ENCODE peak calls at places on chromosomes 11 and 22, in nine cellular contexts. J, L, H, M, F, U, T, P and K are unnamed samples.

GRCh38 chr11:64278576-64279190 is 5.8 kb downstream of the BAD start:
- DNase-seq in J (no peak), L (no peak), H (no peak), M (no peak), F (no peak), U (no peak), T (no peak), P (no peak), K (no peak)

GRCh38 chr22:45580703-45581381 is 78.2 kb downstream of the FBLN1 start:
- DNase-seq in J (no peak), L (no peak), H (no peak), M (no peak), F (no peak), U (no peak), T (no peak), P (no peak), K (peak; percentile 62)

GRCh38 chr22:50727678-50728522 is 10.1 kb upstream of the ACR start:
- DNase-seq in J (no peak), L (no peak), H (no peak), M (no peak), F (no peak), U (no peak), T (no peak), P (no peak), K (no peak)

GRCh38 chr11:123653997-123654565 is 343 bp downstream of the SCN3B start:
- DNase-seq in J (no peak), L (no peak), H (peak; percentile 8), M (peak; percentile 11), F (no peak), U (no peak), T (peak; percentile 87), P (no peak), K (peak; percentile 34)

GRCh38 chr11:47354913-47355282 is 2.4 kb upstream of the MYBPC3 start:
- DNase-seq in J (no peak), L (no peak), H (no peak), M (no peak), F (no peak), U (no peak), T (peak; percentile 94), P (no peak), K (no peak)

GRCh38 chr11:3161720-3162409 is 3.2 kb downstream of the OSBPL5 start:
- DNase-seq in J (no peak), L (no peak), H (no peak), M (no peak), F (no peak), U (no peak), T (peak; percentile 23), P (no peak), K (no peak)

GRCh38 chr22:37120569-37121340 is 11.2 kb upstream of the TMPRSS6 start:
- DNase-seq in J (no peak), L (no peak), H (no peak), M (no peak), F (no peak), U (no peak), T (no peak), P (no peak), K (no peak)

GRCh38 chr11:46649180-46649738 is 31.9 kb downstream of the ATG13 start:
- DNase-seq in J (peak; percentile 92), L (no peak), H (no peak), M (no peak), F (no peak), U (no peak), T (no peak), P (no peak), K (peak; percentile 64)

GRCh38 chr11:85742873-85743275 is 56.9 kb upstream of the CCDC89 start:
- DNase-seq in J (no peak), L (no peak), H (no peak), M (no peak), F (no peak), U (no peak), T (no peak), P (no peak), K (no peak)

GRCh38 chr22:50705219-50705691 is 32.6 kb downstream of the SHANK3 start:
- DNase-seq in J (peak; percentile 63), L (no peak), H (no peak), M (peak; percentile 91), F (no peak), U (no peak), T (peak; percentile 98), P (no peak), K (peak; percentile 16)

GRCh38 chr11:92830382-92831148 is 138.9 kb upstream of the MTNR1B start:
- DNase-seq in J (no peak), L (no peak), H (no peak), M (peak; percentile 77), F (peak; percentile 76), U (no peak), T (no peak), P (no peak), K (no peak)

GRCh38 chr11:57315491-57315890 is 9.3 kb downstream of the TNKS1BP1 start:
- DNase-seq in J (no peak), L (no peak), H (no peak), M (no peak), F (peak; percentile 53), U (no peak), T (peak; percentile 77), P (no peak), K (no peak)

GRCh38 chr11:128231845-128232410 is 355.4 kb downstream of the ETS1 start:
- DNase-seq in J (no peak), L (no peak), H (no peak), M (no peak), F (no peak), U (no peak), T (no peak), P (no peak), K (no peak)

GRCh38 chr22:31241200-31241599 is 29.1 kb downstream of the LIMK2 start:
- DNase-seq in J (no peak), L (no peak), H (no peak), M (no peak), F (no peak), U (no peak), T (no peak), P (no peak), K (peak; percentile 16)

GRCh38 chr11:73072935-73073481 is 69.1 kb downstream of the FCHSD2 start:
- DNase-seq in J (no peak), L (no peak), H (no peak), M (peak; percentile 38), F (no peak), U (no peak), T (no peak), P (no peak), K (peak; percentile 11)

GRCh38 chr22:45131749-45132148 is 32.0 kb upstream of the NUP50 start:
- DNase-seq in J (peak; percentile 7), L (no peak), H (no peak), M (peak; percentile 12), F (no peak), U (no peak), T (no peak), P (no peak), K (no peak)

GRCh38 chr22:18156878-18157713 is 7.1 kb downstream of the USP18 start:
- DNase-seq in J (peak; percentile 66), L (peak; percentile 40), H (no peak), M (peak; percentile 5), F (peak; percentile 84), U (no peak), T (peak; percentile 91), P (peak; percentile 16), K (peak; percentile 97)

GRCh38 chr11:32892355-32893090 is at the start of gene QSER1:
- DNase-seq in J (peak; percentile 75), L (peak; percentile 66), H (peak; percentile 62), M (peak; percentile 68), F (peak; percentile 82), U (peak; percentile 28), T (peak; percentile 94), P (peak; percentile 68), K (peak; percentile 60)

GRCh38 chr11:131691558-131692041 is 321.2 kb downstream of the NTM start:
- DNase-seq in J (no peak), L (peak; percentile 18), H (no peak), M (peak; percentile 60), F (no peak), U (no peak), T (peak; percentile 98), P (no peak), K (peak; percentile 39)

GRCh38 chr22:20218981-20219380 is 49.1 kb downstream of the RTN4R start:
- DNase-seq in J (no peak), L (no peak), H (no peak), M (no peak), F (no peak), U (no peak), T (no peak), P (no peak), K (no peak)

GRCh38 chr11:117180661-117181585 is 2.4 kb downstream of the SIDT2 start:
- DNase-seq in J (peak; percentile 79), L (peak; percentile 67), H (peak; percentile 25), M (peak; percentile 83), F (peak; percentile 89), U (no peak), T (peak; percentile 92), P (peak; percentile 45), K (no peak)

GRCh38 chr22:40679964-40680818 is 907 bp downstream of the MCHR1 start:
- DNase-seq in J (no peak), L (no peak), H (no peak), M (no peak), F (peak; percentile 77), U (no peak), T (peak; percentile 72), P (no peak), K (no peak)

GRCh38 chr11:1073261-1073724 is 1.4 kb upstream of the MUC2 start:
- DNase-seq in J (no peak), L (no peak), H (no peak), M (no peak), F (peak; percentile 18), U (no peak), T (peak; percentile 65), P (no peak), K (peak; percentile 76)